ENCODE peak calls at places on chromosomes 11 and 22, in six cellular contexts. A is A549, B is AG04449, S is astrocyte of the spinal cord, V is heart left ventricle, H is PC-9. K is an unnamed sample.

GRCh38 chr11:106475181-106475580 is 397.7 kb downstream of the AASDHPPT start:
- DNase-seq in A (no peak), B (no peak), S (no peak), V (no peak), H (no peak), K (no peak)

GRCh38 chr11:96367357-96367756 is 22.4 kb downstream of the CCDC82 start:
- DNase-seq in A (no peak), B (no peak), S (no peak), V (no peak), H (peak; percentile 16), K (no peak)

GRCh38 chr11:65571940-65572339 is 398 bp upstream of the FAM89B start:
- DNase-seq in A (peak; percentile 84), B (no peak), S (peak; percentile 54), V (no peak), H (peak; percentile 56), K (no peak)

GRCh38 chr11:6646040-6646439 is 9.6 kb downstream of the DCHS1 start:
- DNase-seq in A (no peak), B (no peak), S (peak; percentile 49), V (peak; percentile 93), H (no peak), K (no peak)

GRCh38 chr11:29751618-29752017 is 265.2 kb downstream of the KCNA4 start:
- DNase-seq in A (no peak), B (no peak), S (no peak), V (no peak), H (no peak), K (no peak)

GRCh38 chr11:45332486-45332934 is 46.4 kb upstream of the SYT13 start:
- DNase-seq in A (peak; percentile 64), B (no peak), S (peak; percentile 30), V (no peak), H (no peak), K (no peak)

GRCh38 chr11:132035228-132035627 is 664.8 kb downstream of the NTM start:
- DNase-seq in A (no peak), B (no peak), S (no peak), V (no peak), H (no peak), K (no peak)

GRCh38 chr11:20337526-20338154 is 25.9 kb upstream of the HTATIP2 start:
- DNase-seq in A (peak; percentile 38), B (no peak), S (peak; percentile 29), V (no peak), H (no peak), K (no peak)

GRCh38 chr22:21712751-21713427 is 22.7 kb downstream of the YPEL1 start:
- DNase-seq in A (peak; percentile 70), B (no peak), S (peak; percentile 80), V (peak; percentile 70), H (no peak), K (no peak)

DNA sequence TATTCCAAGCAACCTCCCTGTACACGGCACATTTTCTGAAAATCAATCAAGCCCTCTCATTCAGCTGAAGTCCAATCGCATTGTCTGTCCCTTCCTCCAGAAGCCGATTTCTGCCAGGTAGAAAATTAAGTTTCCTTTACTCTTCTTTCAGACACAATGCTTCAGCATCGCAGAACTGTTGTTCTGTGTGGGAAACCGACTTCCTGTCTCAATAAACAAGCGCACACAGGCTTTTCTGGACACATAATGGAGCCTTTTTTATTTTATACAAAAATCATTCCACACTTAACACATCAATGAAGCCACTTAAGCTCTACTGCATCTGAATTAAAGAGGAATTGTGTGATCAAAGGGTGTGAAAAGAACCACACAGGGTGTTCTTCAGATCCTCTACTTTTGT is 75.5 kb downstream of the BLID start:
- DNase-seq in A (no peak), B (no peak), S (peak; percentile 13), V (no peak), H (no peak), K (no peak)
- TF ChIP-seq CTCF in A (no peak), B (no peak), S (no peak), V (no peak), H (no peak), K (no peak)

GRCh38 chr11:118908264-118908663 is 17.5 kb downstream of the BCL9L start:
- DNase-seq in A (no peak), B (no peak), S (no peak), V (no peak), H (no peak), K (no peak)

GRCh38 chr11:118908931-118909618 is 16.7 kb downstream of the BCL9L start:
- DNase-seq in A (no peak), B (no peak), S (peak; percentile 95), V (peak; percentile 92), H (peak; percentile 61), K (no peak)

GRCh38 chr11:118909619-118910308 is 16.0 kb downstream of the BCL9L start:
- DNase-seq in A (no peak), B (no peak), S (peak; percentile 33), V (no peak), H (peak; percentile 36), K (no peak)

GRCh38 chr11:118907749-118908106 is 18.0 kb downstream of the BCL9L start:
- DNase-seq in A (no peak), B (no peak), S (no peak), V (no peak), H (no peak), K (no peak)

GRCh38 chr11:118907051-118907748 is 18.5 kb downstream of the BCL9L start:
- DNase-seq in A (peak; percentile 47), B (no peak), S (peak; percentile 69), V (peak; percentile 89), H (peak; percentile 78), K (no peak)
- H3K4me3 ChIP-seq in A (peak overlapping the region; percentile 52), B (peak overlapping the region; percentile 46), S (no peak overlapping the region), V (no peak overlapping the region), H (no peak overlapping the region), K (no peak overlapping the region)

GRCh38 chr22:37634505-37635002 is 4.9 kb upstream of the SH3BP1 start:
- DNase-seq in A (no peak), B (no peak), S (peak; percentile 22), V (no peak), H (no peak), K (no peak)

GRCh38 chr22:37635157-37635556 is 4.3 kb upstream of the SH3BP1 start:
- DNase-seq in A (no peak), B (no peak), S (no peak), V (no peak), H (no peak), K (no peak)

GRCh38 chr22:37636949-37637273 is 2.6 kb upstream of the SH3BP1 start:
- DNase-seq in A (no peak), B (no peak), S (no peak), V (no peak), H (no peak), K (no peak)

GRCh38 chr22:37638351-37639069 is 959 bp upstream of the SH3BP1 start:
- DNase-seq in A (no peak), B (no peak), S (no peak), V (no peak), H (no peak), K (no peak)

DNA sequence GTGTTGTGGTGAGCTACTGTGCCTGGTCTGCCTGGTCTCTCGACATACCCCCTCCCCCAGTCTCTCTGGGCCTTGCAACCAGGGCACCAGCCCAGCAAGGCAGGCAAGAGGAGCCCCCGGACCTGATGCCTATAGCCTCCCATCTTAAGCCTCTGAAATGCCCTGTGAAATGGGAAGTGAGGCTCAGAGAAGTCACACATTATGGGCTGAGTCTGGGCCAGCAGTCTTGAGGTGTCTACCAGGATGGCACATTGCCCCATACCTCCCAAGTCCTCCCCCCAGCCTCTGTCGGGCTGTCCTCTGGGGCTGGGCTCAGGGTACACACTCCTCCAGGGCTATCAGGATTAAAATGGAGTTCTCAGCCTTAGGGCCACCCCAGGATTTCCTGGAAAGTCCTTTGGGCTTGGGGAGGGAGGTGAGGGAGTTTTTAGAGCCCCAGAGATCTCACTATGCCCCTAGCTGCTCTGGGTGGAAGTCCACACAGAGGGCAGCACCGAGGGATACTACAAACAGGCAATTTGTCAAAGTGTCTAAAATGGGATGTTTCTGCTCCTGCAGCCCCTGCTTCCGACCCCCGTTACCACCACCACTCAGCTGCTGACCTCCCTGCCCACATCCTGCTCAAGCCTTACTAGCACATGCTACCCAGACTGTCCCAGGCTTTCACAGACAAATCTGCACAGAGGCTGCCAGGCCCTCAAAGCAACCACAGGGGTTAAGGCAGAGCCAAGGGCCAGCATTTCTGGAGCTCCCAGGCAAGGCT is 3.1 kb upstream of the SH3BP1 start:
- DNase-seq in A (no peak), B (no peak), S (peak; percentile 84), V (no peak), H (no peak), K (no peak)
- TF ChIP-seq CTCF in A (no peak), B (peak; percentile 25), S (peak; percentile 59), V (no peak), H (no peak), K (peak; percentile 35)

GRCh38 chr11:92285776-92286175 is 61.2 kb downstream of the FAT3 start:
- DNase-seq in A (no peak), B (no peak), S (no peak), V (no peak), H (peak; percentile 26), K (no peak)

GRCh38 chr11:92284107-92284506 is 59.5 kb downstream of the FAT3 start:
- DNase-seq in A (no peak), B (no peak), S (no peak), V (no peak), H (no peak), K (no peak)

GRCh38 chr11:92284558-92284957 is 59.9 kb downstream of the FAT3 start:
- DNase-seq in A (no peak), B (no peak), S (no peak), V (peak; percentile 31), H (peak; percentile 13), K (no peak)

DNA sequence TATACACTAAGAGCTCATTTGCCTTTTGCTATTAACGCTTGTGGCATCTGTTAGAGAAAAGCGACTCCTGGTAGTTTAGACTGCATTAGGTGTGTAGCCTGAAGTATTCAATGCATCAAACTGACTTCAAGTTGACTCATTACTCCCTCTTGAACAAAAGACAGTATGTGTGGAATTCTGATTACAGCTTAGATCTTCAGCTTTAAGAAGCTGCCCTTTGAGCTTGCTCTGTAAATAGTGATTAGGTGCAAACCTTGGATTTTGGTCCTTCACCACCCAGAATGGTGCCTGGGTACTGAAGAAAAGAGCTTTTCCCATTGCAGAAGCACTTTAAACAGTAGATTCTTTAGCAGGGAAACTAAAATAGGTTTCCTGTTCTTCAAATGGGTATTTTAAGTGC is 62.1 kb downstream of the FAT3 start:
- DNase-seq in A (no peak), B (no peak), S (no peak), V (no peak), H (peak; percentile 37), K (no peak)
- H3K4me3 ChIP-seq in A (no peak overlapping the region), B (no peak overlapping the region), S (no peak overlapping the region), V (no peak overlapping the region), H (no peak overlapping the region), K (no peak overlapping the region)

GRCh38 chr11:124736738-124737137 is 3.0 kb upstream of the NRGN start:
- DNase-seq in A (no peak), B (no peak), S (no peak), V (no peak), H (no peak), K (no peak)
- TF ChIP-seq CTCF in A (no peak), B (no peak), S (no peak), V (no peak), H (no peak), K (no peak)

GRCh38 chr11:63913866-63914830 is 2.8 kb downstream of the RCOR2 start:
- DNase-seq in A (no peak), B (no peak), S (no peak), V (no peak), H (peak; percentile 16), K (no peak)
- H3K4me3 ChIP-seq in A (no peak overlapping the region), B (no peak overlapping the region), S (no peak overlapping the region), V (no peak overlapping the region), H (no peak overlapping the region), K (no peak overlapping the region)

GRCh38 chr22:29359469-29359868 is 28.9 kb downstream of the AP1B1 start:
- DNase-seq in A (peak; percentile 28), B (no peak), S (peak; percentile 76), V (peak; percentile 72), H (peak; percentile 24), K (no peak)
- TF ChIP-seq CTCF in A (peak; percentile 56), B (peak; percentile 81), S (peak; percentile 88), V (peak; percentile 62), H (peak; percentile 55), K (peak; percentile 57)

K was measured in epithelial cell of proximal tubule.